ENCODE peak calls at places on chromosomes 3 and 15, in eight cellular contexts. V is left colon; O is H4; S is heart left ventricle; L is fibroblast of pulmonary artery; N is neuronal stem cell; P is activated CD4-positive, alpha-beta T cell treated with anti-CD3 and anti-CD28 coated beads, Interleukin-2, amount 50 U/mL, for 24 hours; Z is stimulated activated CD4-positive, alpha-beta T cell treated with anti-CD3 and anti-CD28 coated beads, TNF-alpha, amount 100 ng/mL, for 4 hours. E is an unnamed sample.

GRCh38 chr15:77578641-77579372 is 53.9 kb downstream of the LINGO1 start:
- DNase-seq in V (no peak), O (no peak), Z (no peak), S (no peak), L (no peak), N (no peak), P (no peak), E (no peak)

GRCh38 chr3:188000361-188000861 is 153.5 kb upstream of the LPP start:
- DNase-seq in N (no peak), S (no peak), L (no peak), P (no peak), Z (no peak), O (no peak), V (peak), E (peak)

GRCh38 chr3:39000008-39000450 is 51.7 kb downstream of the SCN11A start:
- DNase-seq in P (no peak), S (no peak), L (peak), O (peak), V (no peak), N (peak), Z (no peak), E (peak)

GRCh38 chr15:39581501-39582285 is 814 bp downstream of the THBS1 start:
- DNase-seq in O (peak), P (no peak), N (no peak), Z (no peak), S (peak), V (peak), L (peak), E (no peak)

GRCh38 chr3:141486735-141487418 is at the start of gene RASA2:
- DNase-seq in V (peak), O (peak), N (peak), L (peak), S (peak), P (peak), Z (peak), E (peak)

GRCh38 chr3:124126446-124127017 is 134.6 kb upstream of the ROPN1 start:
- DNase-seq in L (no peak), Z (no peak), P (no peak), V (no peak), S (no peak), O (no peak), N (no peak), E (no peak)

GRCh38 chr3:178623666-178624255 is 87.5 kb downstream of the KCNMB2 start:
- DNase-seq in N (no peak), S (no peak), V (no peak), L (no peak), P (no peak), Z (no peak), O (peak), E (no peak)

GRCh38 chr3:55416381-55416821 is 70.7 kb downstream of the WNT5A start:
- DNase-seq in L (peak), N (no peak), S (no peak), Z (no peak), V (no peak), O (peak), P (no peak), E (no peak)

GRCh38 chr3:62659660-62660059 is 215.6 kb downstream of the CADPS start:
- DNase-seq in V (no peak), O (no peak), Z (no peak), N (no peak), L (no peak), S (no peak), P (no peak), E (no peak)

GRCh38 chr3:47685037-47685436 is 96.7 kb downstream of the SMARCC1 start:
- DNase-seq in Z (no peak), P (no peak), L (peak), S (no peak), V (no peak), O (no peak), N (no peak), E (no peak)

GRCh38 chr3:142850395-142851023 is 38.4 kb downstream of the PCOLCE2 start:
- DNase-seq in S (no peak), V (no peak), P (no peak), O (peak), Z (no peak), N (no peak), L (peak), E (no peak)

GRCh38 chr3:104878395-104878794 is 488.3 kb upstream of the ALCAM start:
- DNase-seq in V (no peak), L (peak), S (no peak), Z (no peak), O (no peak), P (no peak), N (no peak), E (no peak)

GRCh38 chr15:81268881-81269601 is 54.9 kb downstream of the STARD5 start:
- DNase-seq in P (no peak), N (no peak), Z (no peak), S (no peak), O (no peak), L (no peak), V (no peak), E (no peak)

GRCh38 chr3:59451041-59451763 is 401.4 kb upstream of the CFAP20DC start:
- DNase-seq in L (no peak), O (peak), Z (peak), N (no peak), S (no peak), V (no peak), P (peak), E (no peak)

GRCh38 chr3:89000886-89001285 is 106.5 kb upstream of the EPHA3 start:
- DNase-seq in V (no peak), Z (no peak), O (no peak), L (peak), P (no peak), N (no peak), S (no peak), E (no peak)

GRCh38 chr3:119559441-119559963 is at the start of gene CD80:
- DNase-seq in Z (no peak), S (peak), O (peak), N (no peak), P (no peak), L (peak), V (peak), E (no peak)

GRCh38 chr3:184609861-184610365 is 48.3 kb downstream of the EPHB3 start:
- DNase-seq in V (no peak), L (no peak), S (no peak), P (no peak), O (no peak), Z (no peak), N (no peak), E (no peak)

E was measured in NCI-H774.